ENCODE peak calls at places on chromosomes 2 and 18, in seven cellular contexts. One of them, this sample, is unnamed.

GRCh38 chr2:230602562-230603230 is 109.9 kb upstream of the CAB39 start:
- DNase-seq in stomach: no peak
- DNase-seq in upper lobe of right lung: no peak
- DNase-seq in pancreas: no peak
- DNase-seq in left ventricle myocardium inferior: no peak
- DNase-seq in hepatocyte: no peak
- DNase-seq in GM12865: peak; percentile 95
- DNase-seq in this sample: no peak

GRCh38 chr2:102736607-102737409 is 25.0 kb upstream of the TMEM182 start:
- DNase-seq in stomach: peak; percentile 91
- DNase-seq in upper lobe of right lung: peak; percentile 94
- DNase-seq in pancreas: peak; percentile 81
- DNase-seq in left ventricle myocardium inferior: peak; percentile 83
- DNase-seq in hepatocyte: peak; percentile 89
- DNase-seq in GM12865: peak; percentile 86
- DNase-seq in this sample: peak; percentile 9

GRCh38 chr2:72932045-72932444 is 14.7 kb downstream of the EMX1 start:
- DNase-seq in stomach: no peak
- DNase-seq in upper lobe of right lung: peak; percentile 41
- DNase-seq in pancreas: no peak
- DNase-seq in left ventricle myocardium inferior: no peak
- DNase-seq in hepatocyte: no peak
- DNase-seq in GM12865: no peak
- DNase-seq in this sample: no peak

GRCh38 chr2:43877782-43878464 is 39.2 kb downstream of the ABCG8 start:
- DNase-seq in stomach: peak; percentile 79
- DNase-seq in upper lobe of right lung: no peak
- DNase-seq in pancreas: peak; percentile 45
- DNase-seq in left ventricle myocardium inferior: peak; percentile 40
- DNase-seq in hepatocyte: peak; percentile 77
- DNase-seq in GM12865: peak; percentile 70
- DNase-seq in this sample: no peak

GRCh38 chr18:48613589-48613988 is 74.8 kb downstream of the CTIF start:
- DNase-seq in stomach: no peak
- DNase-seq in upper lobe of right lung: no peak
- DNase-seq in pancreas: no peak
- DNase-seq in left ventricle myocardium inferior: peak; percentile 57
- DNase-seq in hepatocyte: no peak
- DNase-seq in GM12865: no peak
- DNase-seq in this sample: no peak

GRCh38 chr18:61833387-61833786 is 59.4 kb downstream of the RNF152 start:
- DNase-seq in stomach: no peak
- DNase-seq in upper lobe of right lung: no peak
- DNase-seq in pancreas: no peak
- DNase-seq in left ventricle myocardium inferior: no peak
- DNase-seq in hepatocyte: no peak
- DNase-seq in GM12865: peak; percentile 29
- DNase-seq in this sample: peak; percentile 35

GRCh38 chr18:42275949-42276730 is 321.1 kb downstream of the PIK3C3 start:
- DNase-seq in stomach: no peak
- DNase-seq in upper lobe of right lung: no peak
- DNase-seq in pancreas: no peak
- DNase-seq in left ventricle myocardium inferior: no peak
- DNase-seq in hepatocyte: no peak
- DNase-seq in GM12865: no peak
- DNase-seq in this sample: no peak

GRCh38 chr18:62399781-62400308 is 74.7 kb downstream of the TNFRSF11A start:
- DNase-seq in stomach: no peak
- DNase-seq in upper lobe of right lung: no peak
- DNase-seq in pancreas: no peak
- DNase-seq in left ventricle myocardium inferior: no peak
- DNase-seq in hepatocyte: peak; percentile 62
- DNase-seq in GM12865: peak; percentile 49
- DNase-seq in this sample: no peak

GRCh38 chr18:28963481-28963880 is 786.6 kb upstream of the CDH2 start:
- DNase-seq in stomach: no peak
- DNase-seq in upper lobe of right lung: no peak
- DNase-seq in pancreas: no peak
- DNase-seq in left ventricle myocardium inferior: no peak
- DNase-seq in hepatocyte: no peak
- DNase-seq in GM12865: no peak
- DNase-seq in this sample: peak; percentile 29

GRCh38 chr2:171433763-171434670 is at the start of the genes DCAF17 and METTL8:
- DNase-seq in stomach: peak; percentile 96
- DNase-seq in upper lobe of right lung: peak; percentile 98
- DNase-seq in pancreas: peak; percentile 96
- DNase-seq in left ventricle myocardium inferior: peak; percentile 95
- DNase-seq in hepatocyte: peak; percentile 97
- DNase-seq in GM12865: peak; percentile 100
- DNase-seq in this sample: peak; percentile 85

GRCh38 chr18:47594063-47594462 is 336.4 kb downstream of the SMAD2 start:
- DNase-seq in stomach: no peak
- DNase-seq in upper lobe of right lung: no peak
- DNase-seq in pancreas: no peak
- DNase-seq in left ventricle myocardium inferior: no peak
- DNase-seq in hepatocyte: no peak
- DNase-seq in GM12865: no peak
- DNase-seq in this sample: no peak

GRCh38 chr18:9348766-9349165 is 14.2 kb downstream of the TWSG1 start:
- DNase-seq in stomach: no peak
- DNase-seq in upper lobe of right lung: no peak
- DNase-seq in pancreas: no peak
- DNase-seq in left ventricle myocardium inferior: no peak
- DNase-seq in hepatocyte: no peak
- DNase-seq in GM12865: no peak
- DNase-seq in this sample: no peak

GRCh38 chr18:55633032-55633431 is 45.0 kb upstream of the TCF4 start:
- DNase-seq in stomach: no peak
- DNase-seq in upper lobe of right lung: no peak
- DNase-seq in pancreas: no peak
- DNase-seq in left ventricle myocardium inferior: no peak
- DNase-seq in hepatocyte: no peak
- DNase-seq in GM12865: no peak
- DNase-seq in this sample: peak; percentile 19

GRCh38 chr2:3290655-3291054 is 87.0 kb downstream of the EIPR1 start:
- DNase-seq in stomach: peak; percentile 11
- DNase-seq in upper lobe of right lung: no peak
- DNase-seq in pancreas: no peak
- DNase-seq in left ventricle myocardium inferior: no peak
- DNase-seq in hepatocyte: no peak
- DNase-seq in GM12865: no peak
- DNase-seq in this sample: no peak

GRCh38 chr2:172093416-172094318 is 8.4 kb downstream of the DLX1 start:
- DNase-seq in stomach: no peak
- DNase-seq in upper lobe of right lung: no peak
- DNase-seq in pancreas: no peak
- DNase-seq in left ventricle myocardium inferior: no peak
- DNase-seq in hepatocyte: no peak
- DNase-seq in GM12865: no peak
- DNase-seq in this sample: no peak

GRCh38 chr18:64519191-64519590 is 370.3 kb upstream of the LINC00305 start:
- DNase-seq in stomach: no peak
- DNase-seq in upper lobe of right lung: no peak
- DNase-seq in pancreas: no peak
- DNase-seq in left ventricle myocardium inferior: no peak
- DNase-seq in hepatocyte: no peak
- DNase-seq in GM12865: no peak
- DNase-seq in this sample: no peak

GRCh38 chr18:43013489-43013888 is 102.0 kb downstream of the RIT2 start:
- DNase-seq in stomach: no peak
- DNase-seq in upper lobe of right lung: no peak
- DNase-seq in pancreas: no peak
- DNase-seq in left ventricle myocardium inferior: no peak
- DNase-seq in hepatocyte: no peak
- DNase-seq in GM12865: no peak
- DNase-seq in this sample: peak; percentile 15

GRCh38 chr2:26598336-26599006 is 42.7 kb downstream of the CIB4 start:
- DNase-seq in stomach: peak; percentile 17
- DNase-seq in upper lobe of right lung: peak; percentile 31
- DNase-seq in pancreas: no peak
- DNase-seq in left ventricle myocardium inferior: no peak
- DNase-seq in hepatocyte: no peak
- DNase-seq in GM12865: no peak
- DNase-seq in this sample: no peak

DNA sequence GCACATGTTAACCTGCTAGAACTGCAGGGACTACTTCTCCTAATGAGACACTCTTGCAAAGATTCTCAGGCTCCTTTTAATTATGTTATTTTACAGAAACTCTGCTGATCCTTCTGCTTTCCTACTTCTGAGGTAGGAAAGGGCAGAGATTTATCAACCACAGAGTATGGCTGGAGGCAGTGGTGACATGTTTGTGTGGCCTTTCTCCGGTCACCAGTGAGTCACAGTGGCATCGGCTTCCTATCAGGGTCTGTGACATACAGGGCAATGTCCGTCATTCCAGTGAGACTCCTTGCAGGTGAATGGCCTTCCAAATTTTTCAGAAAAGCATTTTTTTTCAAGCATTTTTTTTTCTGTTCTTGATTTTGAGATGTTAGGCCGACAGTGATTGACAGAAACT is 180.7 kb upstream of the LYPD1 start:
- DNase-seq in stomach: no peak
- DNase-seq in upper lobe of right lung: no peak
- DNase-seq in pancreas: no peak
- DNase-seq in left ventricle myocardium inferior: no peak
- DNase-seq in hepatocyte: no peak
- DNase-seq in GM12865: no peak
- DNase-seq in this sample: no peak
- H3K4me3 ChIP-seq in stomach: no peak overlapping the region
- H3K4me3 ChIP-seq in upper lobe of right lung: no peak overlapping the region
- H3K4me3 ChIP-seq in pancreas: no peak overlapping the region
- H3K4me3 ChIP-seq in left ventricle myocardium inferior: no peak overlapping the region
- H3K4me3 ChIP-seq in hepatocyte: no peak overlapping the region
- H3K4me3 ChIP-seq in GM12865: no peak overlapping the region
- H3K4me3 ChIP-seq in this sample: no peak overlapping the region

GRCh38 chr2:123894167-123894566 is 130.9 kb upstream of the CNTNAP5 start:
- DNase-seq in stomach: no peak
- DNase-seq in upper lobe of right lung: no peak
- DNase-seq in pancreas: no peak
- DNase-seq in left ventricle myocardium inferior: no peak
- DNase-seq in hepatocyte: no peak
- DNase-seq in GM12865: no peak
- DNase-seq in this sample: no peak
- TF ChIP-seq CTCF in stomach: no peak
- TF ChIP-seq CTCF in upper lobe of right lung: no peak
- TF ChIP-seq CTCF in pancreas: no peak
- TF ChIP-seq CTCF in left ventricle myocardium inferior: no peak
- TF ChIP-seq CTCF in hepatocyte: no peak
- TF ChIP-seq CTCF in GM12865: no peak
- TF ChIP-seq CTCF in this sample: no peak

GRCh38 chr18:35771172-35771571 is 189.6 kb downstream of the GALNT1 start:
- DNase-seq in stomach: no peak
- DNase-seq in upper lobe of right lung: no peak
- DNase-seq in pancreas: no peak
- DNase-seq in left ventricle myocardium inferior: no peak
- DNase-seq in hepatocyte: no peak
- DNase-seq in GM12865: no peak
- DNase-seq in this sample: no peak

GRCh38 chr18:35775887-35776286 is 194.3 kb downstream of the GALNT1 start:
- DNase-seq in stomach: no peak
- DNase-seq in upper lobe of right lung: no peak
- DNase-seq in pancreas: no peak
- DNase-seq in left ventricle myocardium inferior: no peak
- DNase-seq in hepatocyte: no peak
- DNase-seq in GM12865: peak; percentile 14
- DNase-seq in this sample: peak; percentile 20

GRCh38 chr18:35770360-35770759 is 188.8 kb downstream of the GALNT1 start:
- DNase-seq in stomach: no peak
- DNase-seq in upper lobe of right lung: no peak
- DNase-seq in pancreas: no peak
- DNase-seq in left ventricle myocardium inferior: no peak
- DNase-seq in hepatocyte: no peak
- DNase-seq in GM12865: peak; percentile 45
- DNase-seq in this sample: no peak
- H3K4me3 ChIP-seq in stomach: no peak overlapping the region
- H3K4me3 ChIP-seq in upper lobe of right lung: no peak overlapping the region
- H3K4me3 ChIP-seq in pancreas: no peak overlapping the region
- H3K4me3 ChIP-seq in left ventricle myocardium inferior: no peak overlapping the region
- H3K4me3 ChIP-seq in hepatocyte: no peak overlapping the region
- H3K4me3 ChIP-seq in GM12865: no peak overlapping the region
- H3K4me3 ChIP-seq in this sample: no peak overlapping the region

GRCh38 chr2:196598846-196599245 is 40.7 kb upstream of the CCDC150 start:
- DNase-seq in stomach: no peak
- DNase-seq in upper lobe of right lung: no peak
- DNase-seq in pancreas: no peak
- DNase-seq in left ventricle myocardium inferior: no peak
- DNase-seq in hepatocyte: no peak
- DNase-seq in GM12865: no peak
- DNase-seq in this sample: no peak

GRCh38 chr2:196598412-196598811 is 41.1 kb upstream of the CCDC150 start:
- DNase-seq in stomach: no peak
- DNase-seq in upper lobe of right lung: no peak
- DNase-seq in pancreas: no peak
- DNase-seq in left ventricle myocardium inferior: no peak
- DNase-seq in hepatocyte: no peak
- DNase-seq in GM12865: no peak
- DNase-seq in this sample: no peak

GRCh38 chr2:196597531-196597930 is 42.0 kb upstream of the CCDC150 start:
- DNase-seq in stomach: no peak
- DNase-seq in upper lobe of right lung: no peak
- DNase-seq in pancreas: no peak
- DNase-seq in left ventricle myocardium inferior: no peak
- DNase-seq in hepatocyte: no peak
- DNase-seq in GM12865: no peak
- DNase-seq in this sample: no peak

GRCh38 chr2:196606516-196606915 is 33.0 kb upstream of the CCDC150 start:
- DNase-seq in stomach: no peak
- DNase-seq in upper lobe of right lung: no peak
- DNase-seq in pancreas: no peak
- DNase-seq in left ventricle myocardium inferior: no peak
- DNase-seq in hepatocyte: no peak
- DNase-seq in GM12865: no peak
- DNase-seq in this sample: no peak

DNA sequence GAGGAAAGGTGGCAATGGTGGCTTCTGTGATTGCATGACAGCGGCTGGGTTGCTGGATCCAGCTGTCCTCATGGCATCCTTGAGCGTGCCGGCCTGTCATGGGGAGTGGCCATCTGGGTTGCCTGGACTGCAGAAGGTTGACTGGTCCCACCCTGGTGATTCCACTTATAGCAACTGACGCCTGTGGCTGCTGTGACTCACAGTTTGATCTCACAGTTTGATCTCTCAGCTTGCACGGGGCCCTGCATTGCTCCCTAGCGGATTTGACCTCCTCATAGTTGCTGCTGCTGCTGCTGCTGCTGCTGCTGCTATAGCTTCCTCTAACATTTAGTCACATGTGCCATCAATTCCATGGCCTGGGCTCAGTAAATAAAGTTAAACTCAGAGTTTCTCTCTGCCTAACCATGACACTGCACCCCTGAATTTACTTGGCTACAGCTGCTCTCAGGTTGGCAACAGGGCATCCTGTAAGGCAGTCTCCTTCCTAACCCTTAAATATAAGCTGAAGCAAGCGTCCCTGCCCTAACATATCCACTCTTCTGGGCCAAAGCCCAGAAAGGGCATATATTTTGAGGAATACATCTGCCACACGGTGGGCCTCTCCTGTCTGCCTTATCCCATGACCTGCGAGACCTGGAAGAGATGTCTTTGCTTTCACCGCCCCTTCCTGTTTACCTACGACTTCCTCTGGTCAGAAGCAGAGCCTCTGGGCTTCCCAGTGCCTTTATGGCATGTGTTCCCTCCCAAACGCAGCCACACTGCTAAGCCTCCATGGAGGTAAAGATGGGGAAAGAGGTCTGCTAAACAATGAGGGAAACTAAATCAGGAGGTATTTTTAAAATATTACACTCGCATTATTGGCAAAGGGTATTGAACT is 37.8 kb upstream of the CCDC150 start:
- DNase-seq in stomach: peak; percentile 26
- DNase-seq in upper lobe of right lung: no peak
- DNase-seq in pancreas: no peak
- DNase-seq in left ventricle myocardium inferior: peak; percentile 55
- DNase-seq in hepatocyte: peak; percentile 44
- DNase-seq in GM12865: no peak
- DNase-seq in this sample: peak; percentile 49
- TF ChIP-seq CTCF in stomach: no peak
- TF ChIP-seq CTCF in upper lobe of right lung: no peak
- TF ChIP-seq CTCF in pancreas: no peak
- TF ChIP-seq CTCF in left ventricle myocardium inferior: no peak
- TF ChIP-seq CTCF in hepatocyte: no peak
- TF ChIP-seq CTCF in GM12865: no peak
- TF ChIP-seq CTCF in this sample: no peak

This sample was measured in astrocyte of the cerebellum.